ENCODE peak calls at places on chromosomes 16 and 17, in seven cellular contexts. H is H9, K is mesendoderm, V is neuronal stem cell, X is IMR-90, P is mesenchymal stem cell, A is H1. M is an unnamed sample.

GRCh38 chr16:30515275-30515674 is 11.1 kb downstream of the ZNF768 start:
- DNase-seq in X (no peak), A (no peak), P (no peak), K (no peak), H (no peak), V (no peak), M (no peak)

GRCh38 chr17:58520843-58521430 is 6.5 kb upstream of the MTMR4 start:
- DNase-seq in P (peak; percentile 39), K (peak; percentile 76), H (peak; percentile 84), X (peak; percentile 13), A (no peak), V (no peak), M (peak; percentile 90)

GRCh38 chr17:45225051-45225700 is 3.5 kb downstream of the FMNL1 start:
- DNase-seq in V (no peak), H (peak; percentile 34), A (no peak), P (no peak), K (no peak), X (no peak), M (no peak)

GRCh38 chr16:66717112-66717675 is 20.7 kb upstream of the CMTM4 start:
- DNase-seq in V (no peak), X (peak; percentile 88), H (peak; percentile 78), P (peak; percentile 49), K (peak; percentile 83), A (no peak), M (peak; percentile 69)

GRCh38 chr16:65884018-65884417 is 482.5 kb upstream of the CDH5 start:
- DNase-seq in X (peak; percentile 37), V (no peak), H (no peak), K (no peak), P (no peak), A (no peak), M (no peak)

GRCh38 chr16:3122926-3123570 is 10.7 kb downstream of the ZNF205 start:
- DNase-seq in X (no peak), K (no peak), A (no peak), P (no peak), V (no peak), H (no peak), M (no peak)

GRCh38 chr16:89402962-89403361 is 87.4 kb downstream of the ANKRD11 start:
- DNase-seq in H (no peak), X (no peak), P (no peak), K (no peak), V (no peak), A (no peak), M (no peak)

GRCh38 chr17:45384047-45384799 is 48.4 kb downstream of the ARHGAP27 start:
- DNase-seq in P (no peak), V (no peak), H (no peak), K (no peak), X (no peak), A (no peak), M (no peak)

GRCh38 chr16:9134306-9134705 is 42.9 kb downstream of the HAPSTR1 start:
- DNase-seq in X (no peak), H (no peak), V (no peak), P (no peak), K (no peak), A (no peak), M (no peak)

GRCh38 chr17:76414334-76415295 is 30.2 kb downstream of the SPHK1 start:
- DNase-seq in P (peak; percentile 29), A (no peak), K (peak; percentile 27), H (no peak), X (peak; percentile 69), V (no peak), M (no peak)

GRCh38 chr17:57832711-57833596 is 16.9 kb downstream of the MRPS23 start:
- DNase-seq in P (peak; percentile 88), V (peak; percentile 69), X (peak; percentile 76), H (peak; percentile 80), A (peak; percentile 13), K (peak; percentile 86), M (peak; percentile 39)

GRCh38 chr17:49360796-49361128 is 1.3 kb downstream of the ZNF652 start:
- DNase-seq in V (no peak), P (no peak), X (peak; percentile 21), A (no peak), H (no peak), K (no peak), M (no peak)

GRCh38 chr17:35930211-35931065 is at the start of gene RDM1:
- DNase-seq in H (peak; percentile 96), P (peak; percentile 72), K (peak; percentile 92), A (peak; percentile 73), V (peak; percentile 73), X (peak; percentile 34), M (peak; percentile 22)

GRCh38 chr16:2769100-2769529 is 8.0 kb downstream of the ELOB start:
- DNase-seq in V (no peak), A (no peak), K (no peak), P (no peak), H (no peak), X (no peak), M (no peak)

GRCh38 chr17:17408236-17408794 is 68.5 kb upstream of the MED9 start:
- DNase-seq in X (peak; percentile 61), V (no peak), H (no peak), K (no peak), A (no peak), P (no peak), M (no peak)

GRCh38 chr16:78317871-78318270 is 218.4 kb downstream of the WWOX start:
- DNase-seq in P (peak; percentile 60), A (no peak), X (no peak), V (no peak), K (no peak), H (no peak), M (no peak)

GRCh38 chr16:84600343-84601229 is 17.3 kb downstream of the COTL1 start:
- DNase-seq in H (no peak), P (peak; percentile 57), X (peak; percentile 43), A (no peak), K (no peak), V (no peak), M (no peak)

GRCh38 chr17:65629234-65629690 is 67.8 kb upstream of the AXIN2 start:
- DNase-seq in V (no peak), H (peak; percentile 45), X (peak; percentile 13), A (no peak), P (peak; percentile 74), K (peak; percentile 36), M (no peak)

GRCh38 chr17:63988741-63989621 is 9.2 kb upstream of the PRR29 start:
- DNase-seq in A (no peak), X (no peak), K (peak; percentile 64), V (no peak), H (peak; percentile 66), P (no peak), M (no peak)

GRCh38 chr17:4006165-4006589 is 41.9 kb upstream of the ATP2A3 start:
- DNase-seq in X (no peak), K (no peak), V (no peak), P (no peak), H (peak; percentile 30), A (no peak), M (no peak)

GRCh38 chr17:35743911-35744328 is 9.1 kb downstream of the GAS2L2 start:
- DNase-seq in H (peak; percentile 75), V (no peak), A (no peak), K (peak; percentile 68), P (peak; percentile 52), X (peak; percentile 40), M (peak; percentile 9)

DNA sequence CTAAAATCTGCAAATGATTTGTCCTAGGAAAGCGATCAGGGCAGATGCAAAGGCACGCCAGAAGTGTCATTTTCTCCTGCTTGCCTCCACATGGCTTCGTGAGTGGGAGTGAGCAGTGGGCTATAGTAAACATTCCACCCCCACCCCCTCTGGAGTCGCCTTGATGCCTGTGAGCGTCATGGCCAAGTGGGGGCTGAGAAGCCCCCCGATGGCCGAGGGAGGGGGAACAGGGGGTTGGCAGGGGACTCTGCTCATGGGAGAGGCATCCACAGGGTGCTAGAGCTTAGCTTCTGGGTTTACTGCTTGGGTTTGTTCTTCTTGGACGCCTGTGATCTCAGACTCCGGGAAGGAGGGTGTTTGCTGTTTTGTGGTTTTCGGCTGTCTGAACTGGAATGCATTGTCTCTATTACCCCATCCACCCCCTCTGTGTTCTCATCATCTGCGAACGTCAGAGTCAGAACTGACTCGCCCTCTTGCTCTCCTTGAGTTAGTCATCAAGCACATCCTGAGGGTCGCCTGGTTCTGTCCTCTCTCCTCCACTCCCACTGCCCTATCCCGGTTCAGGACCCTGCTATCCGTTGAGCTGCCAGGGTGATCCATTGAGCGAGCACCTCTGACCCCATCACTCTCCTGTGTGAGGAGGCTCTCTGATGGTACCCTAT is 15.4 kb downstream of the TNS4 start:
- DNase-seq in H (no peak), X (peak; percentile 100), P (peak; percentile 100), V (no peak), K (peak; percentile 80), A (no peak), M (peak; percentile 72)
- H3K4me2 ChIP-seq in H (no peak overlapping the region), X (peak overlapping the region; percentile 73), P (peak overlapping the region; percentile 60), V (no peak overlapping the region), K (no peak overlapping the region), A (no peak overlapping the region), M (peak overlapping the region; percentile 25)

GRCh38 chr16:75287708-75288107 is 36.3 kb upstream of the BCAR1 start:
- DNase-seq in A (no peak), X (no peak), V (no peak), P (no peak), K (no peak), H (no peak), M (no peak)

GRCh38 chr16:75288596-75289120 is 37.2 kb upstream of the BCAR1 start:
- DNase-seq in A (no peak), K (no peak), V (no peak), X (no peak), H (no peak), P (no peak), M (no peak)

GRCh38 chr16:75289189-75289588 is 37.8 kb upstream of the BCAR1 start:
- DNase-seq in V (no peak), A (no peak), X (peak; percentile 39), P (peak; percentile 73), H (no peak), K (peak; percentile 93), M (no peak)

GRCh38 chr16:75286996-75287395 is 35.6 kb upstream of the BCAR1 start:
- DNase-seq in V (no peak), X (no peak), K (no peak), P (no peak), H (no peak), A (no peak), M (no peak)

DNA sequence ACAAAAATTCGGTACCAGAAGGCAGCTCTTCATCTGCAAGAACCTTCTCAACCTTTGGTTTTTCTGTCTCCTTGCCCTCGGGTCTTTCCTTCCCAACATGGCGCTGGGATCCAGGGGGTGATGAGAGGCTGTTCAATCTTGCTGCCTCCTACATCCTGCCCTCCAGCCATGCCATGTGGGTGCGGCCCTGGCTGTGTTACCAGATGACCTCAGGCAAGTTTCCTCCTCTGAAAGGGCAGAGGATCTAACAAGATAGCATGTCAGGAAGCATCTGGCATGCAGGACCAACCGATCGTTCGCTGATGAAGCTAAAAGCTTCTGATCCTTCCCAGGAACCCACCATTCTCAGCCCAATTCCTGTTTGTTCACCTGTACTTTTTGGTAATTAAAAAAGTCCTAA is 36.8 kb upstream of the BCAR1 start:
- DNase-seq in V (no peak), P (no peak), A (no peak), K (no peak), H (no peak), X (no peak), M (no peak)
- H3K4ac ChIP-seq in V (no peak overlapping the region), P (no peak overlapping the region), A (no peak overlapping the region), K (no peak overlapping the region), H (no peak overlapping the region), X (no peak overlapping the region), M (no peak overlapping the region)

GRCh38 chr17:40072481-40073346 is 9.9 kb downstream of the THRA start:
- DNase-seq in A (no peak), K (no peak), X (no peak), H (peak; percentile 33), P (no peak), V (no peak), M (no peak)
- H3K4me2 ChIP-seq in A (no peak overlapping the region), K (no peak overlapping the region), X (peak overlapping the region; percentile 12), H (no peak overlapping the region), P (peak overlapping the region; percentile 25), V (no peak overlapping the region), M (no peak overlapping the region)

GRCh38 chr17:30805944-30806456 is 18.5 kb downstream of the CRLF3 start:
- DNase-seq in X (no peak), P (no peak), A (no peak), K (no peak), H (no peak), V (no peak), M (no peak)
- H3K4ac ChIP-seq in X (no peak overlapping the region), P (no peak overlapping the region), A (no peak overlapping the region), K (no peak overlapping the region), H (no peak overlapping the region), V (no peak overlapping the region), M (no peak overlapping the region)